ENCODE peak calls at places on chromosomes 4 and X, in four cellular contexts. A is lung, Y is neuronal stem cell, Q is left ventricle myocardium inferior. B is an unnamed sample. For H3K36me3, the result is how much of the 10 kb centered on the place peaks cover.

GRCh38 chrX:53357799-53358530 is 64.5 kb downstream of the SMC1A start:
- DNase-seq in Q (no peak), Y (peak), A (no peak), B (peak)

GRCh38 chrX:143121471-143121870 is 95.7 kb downstream of the SPANXN4 start:
- DNase-seq in Y (no peak), A (no peak), Q (no peak), B (no peak)

GRCh38 chr4:80307183-80307735 is 28.3 kb upstream of the CFAP299 start:
- DNase-seq in Y (no peak), Q (no peak), A (no peak), B (no peak)

GRCh38 chrX:20350598-20350997 is 83.9 kb upstream of the RPS6KA3 start:
- DNase-seq in A (no peak), Y (no peak), Q (no peak), B (no peak)

GRCh38 chr4:77819409-77819835 is 254 bp upstream of the CNOT6L start:
- DNase-seq in A (peak), Q (no peak), Y (no peak), B (no peak)

GRCh38 chrX:94908171-94908570 is 1234.2 kb downstream of the FAM133A start:
- DNase-seq in A (no peak), Q (no peak), Y (no peak), B (no peak)

GRCh38 chr4:2954358-2955185 is 8.6 kb downstream of the NOP14 start:
- DNase-seq in Y (no peak), A (no peak), Q (no peak), B (peak)

GRCh38 chr4:156771171-156771837 is 200.3 kb downstream of the PDGFC start:
- DNase-seq in Y (peak), Q (no peak), A (peak), B (no peak)

GRCh38 chr4:42615131-42615776 is 41.7 kb downstream of the ATP8A1 start:
- DNase-seq in Q (no peak), Y (no peak), A (no peak), B (no peak)

GRCh38 chr4:4913147-4913561 is 53.7 kb downstream of the MSX1 start:
- DNase-seq in Q (peak), Y (no peak), A (no peak), B (no peak)

GRCh38 chrX:42988700-42989099 is 210.7 kb upstream of the PPP1R2C start:
- DNase-seq in Y (no peak), Q (no peak), A (no peak), B (no peak)

GRCh38 chr4:86960557-86960959 is 25.7 kb downstream of the AFF1 start:
- DNase-seq in A (no peak), Y (peak), Q (no peak), B (no peak)
- H3K4me3 ChIP-seq in A (no peak), Y (no peak), Q (no peak), B (no peak)

DNA sequence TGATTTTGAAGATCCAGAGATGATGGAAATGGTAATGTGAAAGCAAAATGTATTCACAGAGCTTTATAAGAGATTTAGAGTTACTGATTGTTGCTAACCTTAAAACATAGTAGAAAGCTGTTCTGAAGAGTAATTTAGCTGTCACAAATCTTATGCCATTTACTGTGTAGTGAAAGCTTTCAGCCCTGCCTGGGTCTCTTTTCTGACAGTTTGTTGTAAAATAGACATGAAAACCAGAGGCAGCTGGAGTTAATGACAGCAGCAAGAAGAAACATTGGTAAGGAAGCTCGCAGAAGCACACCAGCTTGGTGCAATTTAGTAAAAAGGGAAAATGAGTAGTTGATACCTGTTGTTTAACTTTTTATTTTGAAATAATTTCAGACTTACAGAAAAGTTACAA is 21.1 kb downstream of the POLR2B start:
- DNase-seq in Y (no peak), A (no peak), Q (no peak), B (no peak)
- H3K36me3 ChIP-seq in Y (under half), A (under half), Q (half or more), B (under half)

GRCh38 chr4:164880489-164881262 is 3.7 kb downstream of the APELA start:
- DNase-seq in Q (no peak), Y (no peak), A (no peak), B (no peak)
- H3K4me3 ChIP-seq in Q (no peak), Y (no peak), A (no peak), B (no peak)

DNA sequence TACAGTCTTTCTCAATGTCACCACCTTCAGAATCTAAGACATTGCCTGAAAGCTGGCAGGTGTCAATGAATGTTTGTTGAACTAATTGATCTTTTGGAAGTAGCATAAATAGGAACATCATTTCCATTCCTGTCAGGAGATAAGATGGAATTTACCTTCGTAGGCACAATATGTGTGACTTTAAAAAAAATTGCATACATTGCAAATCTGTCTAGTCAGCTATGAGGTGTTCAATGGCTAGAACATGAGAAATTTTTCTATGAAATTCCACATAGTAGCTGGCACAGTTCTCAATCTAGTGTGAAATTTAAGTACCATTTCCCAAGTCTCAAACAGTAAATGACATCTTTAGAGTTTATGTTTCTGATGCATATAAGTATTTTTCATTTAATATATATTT is 10.3 kb downstream of the PAGE2 start:
- DNase-seq in Y (no peak), Q (no peak), A (no peak), B (no peak)
- H3K36me3 ChIP-seq in Y (under half), Q (under half), A (under half), B (under half)